ENCODE peak calls at places on chromosomes 11 and 22, in five cellular contexts. One of them, this sample, is unnamed.

GRCh38 chr11:27230175-27230565 is 132.8 kb downstream of the CCDC34 start:
- DNase-seq in activated CD4-positive, alpha-beta T cell treated with anti-CD3 and anti-CD28 coated beads, Interleukin-2, amount 50 U/mL, for 1 hour: no peak
- DNase-seq in colonic mucosa: no peak
- DNase-seq in effector memory CD4-positive, alpha-beta T cell: no peak
- DNase-seq in SJSA1: no peak
- DNase-seq in this sample: no peak

GRCh38 chr11:8100151-8100550 is 19.1 kb downstream of the TUB start:
- DNase-seq in activated CD4-positive, alpha-beta T cell treated with anti-CD3 and anti-CD28 coated beads, Interleukin-2, amount 50 U/mL, for 1 hour: no peak
- DNase-seq in colonic mucosa: no peak
- DNase-seq in effector memory CD4-positive, alpha-beta T cell: no peak
- DNase-seq in SJSA1: no peak
- DNase-seq in this sample: no peak

GRCh38 chr22:50672471-50673230 is at the start of gene SHANK3:
- DNase-seq in activated CD4-positive, alpha-beta T cell treated with anti-CD3 and anti-CD28 coated beads, Interleukin-2, amount 50 U/mL, for 1 hour: no peak
- DNase-seq in colonic mucosa: no peak
- DNase-seq in effector memory CD4-positive, alpha-beta T cell: no peak
- DNase-seq in SJSA1: no peak
- DNase-seq in this sample: no peak

GRCh38 chr11:70034740-70035365 is 43.3 kb upstream of the ANO1 start:
- DNase-seq in activated CD4-positive, alpha-beta T cell treated with anti-CD3 and anti-CD28 coated beads, Interleukin-2, amount 50 U/mL, for 1 hour: no peak
- DNase-seq in colonic mucosa: peak
- DNase-seq in effector memory CD4-positive, alpha-beta T cell: no peak
- DNase-seq in SJSA1: peak
- DNase-seq in this sample: no peak

GRCh38 chr11:132278801-132279574 is 908.6 kb downstream of the NTM start:
- DNase-seq in activated CD4-positive, alpha-beta T cell treated with anti-CD3 and anti-CD28 coated beads, Interleukin-2, amount 50 U/mL, for 1 hour: no peak
- DNase-seq in colonic mucosa: no peak
- DNase-seq in effector memory CD4-positive, alpha-beta T cell: no peak
- DNase-seq in SJSA1: no peak
- DNase-seq in this sample: no peak

GRCh38 chr22:27842994-27843431 is 41.5 kb upstream of the MN1 start:
- DNase-seq in activated CD4-positive, alpha-beta T cell treated with anti-CD3 and anti-CD28 coated beads, Interleukin-2, amount 50 U/mL, for 1 hour: no peak
- DNase-seq in colonic mucosa: no peak
- DNase-seq in effector memory CD4-positive, alpha-beta T cell: no peak
- DNase-seq in SJSA1: no peak
- DNase-seq in this sample: no peak

GRCh38 chr11:34909955-34910354 is 6.2 kb downstream of the APIP start:
- DNase-seq in activated CD4-positive, alpha-beta T cell treated with anti-CD3 and anti-CD28 coated beads, Interleukin-2, amount 50 U/mL, for 1 hour: no peak
- DNase-seq in colonic mucosa: no peak
- DNase-seq in effector memory CD4-positive, alpha-beta T cell: no peak
- DNase-seq in SJSA1: no peak
- DNase-seq in this sample: no peak

GRCh38 chr11:94800394-94800793 is 32.2 kb downstream of the AMOTL1 start:
- DNase-seq in activated CD4-positive, alpha-beta T cell treated with anti-CD3 and anti-CD28 coated beads, Interleukin-2, amount 50 U/mL, for 1 hour: no peak
- DNase-seq in colonic mucosa: peak
- DNase-seq in effector memory CD4-positive, alpha-beta T cell: no peak
- DNase-seq in SJSA1: no peak
- DNase-seq in this sample: peak

GRCh38 chr11:65427691-65428577 is 5.3 kb downstream of the NEAT1 start:
- DNase-seq in activated CD4-positive, alpha-beta T cell treated with anti-CD3 and anti-CD28 coated beads, Interleukin-2, amount 50 U/mL, for 1 hour: peak
- DNase-seq in colonic mucosa: peak
- DNase-seq in effector memory CD4-positive, alpha-beta T cell: no peak
- DNase-seq in SJSA1: no peak
- DNase-seq in this sample: peak

GRCh38 chr22:26735019-26735409 is 77.6 kb downstream of the MIAT start:
- DNase-seq in activated CD4-positive, alpha-beta T cell treated with anti-CD3 and anti-CD28 coated beads, Interleukin-2, amount 50 U/mL, for 1 hour: no peak
- DNase-seq in colonic mucosa: no peak
- DNase-seq in effector memory CD4-positive, alpha-beta T cell: no peak
- DNase-seq in SJSA1: peak
- DNase-seq in this sample: no peak

GRCh38 chr11:115984228-115984627 is 480.0 kb upstream of the CADM1 start:
- DNase-seq in activated CD4-positive, alpha-beta T cell treated with anti-CD3 and anti-CD28 coated beads, Interleukin-2, amount 50 U/mL, for 1 hour: no peak
- DNase-seq in colonic mucosa: no peak
- DNase-seq in effector memory CD4-positive, alpha-beta T cell: no peak
- DNase-seq in SJSA1: no peak
- DNase-seq in this sample: no peak

GRCh38 chr11:27381238-27381666 is 18.2 kb upstream of the CCDC34 start:
- DNase-seq in activated CD4-positive, alpha-beta T cell treated with anti-CD3 and anti-CD28 coated beads, Interleukin-2, amount 50 U/mL, for 1 hour: no peak
- DNase-seq in colonic mucosa: no peak
- DNase-seq in effector memory CD4-positive, alpha-beta T cell: no peak
- DNase-seq in SJSA1: no peak
- DNase-seq in this sample: no peak

GRCh38 chr22:40076702-40077645 is 82.2 kb downstream of the FAM83F start:
- DNase-seq in activated CD4-positive, alpha-beta T cell treated with anti-CD3 and anti-CD28 coated beads, Interleukin-2, amount 50 U/mL, for 1 hour: no peak
- DNase-seq in colonic mucosa: no peak
- DNase-seq in effector memory CD4-positive, alpha-beta T cell: no peak
- DNase-seq in SJSA1: no peak
- DNase-seq in this sample: no peak

GRCh38 chr11:57444362-57445074 is 15.8 kb upstream of the RTN4RL2 start:
- DNase-seq in activated CD4-positive, alpha-beta T cell treated with anti-CD3 and anti-CD28 coated beads, Interleukin-2, amount 50 U/mL, for 1 hour: no peak
- DNase-seq in colonic mucosa: peak
- DNase-seq in effector memory CD4-positive, alpha-beta T cell: no peak
- DNase-seq in SJSA1: no peak
- DNase-seq in this sample: no peak

GRCh38 chr11:119370486-119371046 is 10.9 kb downstream of the USP2 start:
- DNase-seq in activated CD4-positive, alpha-beta T cell treated with anti-CD3 and anti-CD28 coated beads, Interleukin-2, amount 50 U/mL, for 1 hour: no peak
- DNase-seq in colonic mucosa: peak
- DNase-seq in effector memory CD4-positive, alpha-beta T cell: no peak
- DNase-seq in SJSA1: no peak
- DNase-seq in this sample: no peak

GRCh38 chr11:65642014-65642671 is 4.2 kb downstream of the SIPA1 start:
- DNase-seq in activated CD4-positive, alpha-beta T cell treated with anti-CD3 and anti-CD28 coated beads, Interleukin-2, amount 50 U/mL, for 1 hour: no peak
- DNase-seq in colonic mucosa: no peak
- DNase-seq in effector memory CD4-positive, alpha-beta T cell: no peak
- DNase-seq in SJSA1: no peak
- DNase-seq in this sample: no peak

GRCh38 chr11:134313821-134314607 is 17.8 kb upstream of the GLB1L2 start:
- DNase-seq in activated CD4-positive, alpha-beta T cell treated with anti-CD3 and anti-CD28 coated beads, Interleukin-2, amount 50 U/mL, for 1 hour: no peak
- DNase-seq in colonic mucosa: no peak
- DNase-seq in effector memory CD4-positive, alpha-beta T cell: no peak
- DNase-seq in SJSA1: no peak
- DNase-seq in this sample: no peak

GRCh38 chr22:17843189-17843588 is 68.9 kb upstream of the BID start:
- DNase-seq in activated CD4-positive, alpha-beta T cell treated with anti-CD3 and anti-CD28 coated beads, Interleukin-2, amount 50 U/mL, for 1 hour: no peak
- DNase-seq in colonic mucosa: no peak
- DNase-seq in effector memory CD4-positive, alpha-beta T cell: no peak
- DNase-seq in SJSA1: no peak
- DNase-seq in this sample: no peak

GRCh38 chr22:49934144-49934890 is 15.9 kb downstream of the CRELD2 start:
- DNase-seq in activated CD4-positive, alpha-beta T cell treated with anti-CD3 and anti-CD28 coated beads, Interleukin-2, amount 50 U/mL, for 1 hour: peak
- DNase-seq in colonic mucosa: peak
- DNase-seq in effector memory CD4-positive, alpha-beta T cell: peak
- DNase-seq in SJSA1: no peak
- DNase-seq in this sample: peak

GRCh38 chr22:19756288-19757128 is 4.1 kb upstream of the TBX1 start:
- DNase-seq in activated CD4-positive, alpha-beta T cell treated with anti-CD3 and anti-CD28 coated beads, Interleukin-2, amount 50 U/mL, for 1 hour: peak
- DNase-seq in colonic mucosa: peak
- DNase-seq in effector memory CD4-positive, alpha-beta T cell: peak
- DNase-seq in SJSA1: no peak
- DNase-seq in this sample: peak

GRCh38 chr11:49432242-49432848 is 223.9 kb upstream of the FOLH1 start:
- DNase-seq in activated CD4-positive, alpha-beta T cell treated with anti-CD3 and anti-CD28 coated beads, Interleukin-2, amount 50 U/mL, for 1 hour: no peak
- DNase-seq in colonic mucosa: no peak
- DNase-seq in effector memory CD4-positive, alpha-beta T cell: no peak
- DNase-seq in SJSA1: no peak
- DNase-seq in this sample: no peak

GRCh38 chr11:79160786-79161403 is 279.9 kb downstream of the TENM4 start:
- DNase-seq in activated CD4-positive, alpha-beta T cell treated with anti-CD3 and anti-CD28 coated beads, Interleukin-2, amount 50 U/mL, for 1 hour: no peak
- DNase-seq in colonic mucosa: no peak
- DNase-seq in effector memory CD4-positive, alpha-beta T cell: no peak
- DNase-seq in SJSA1: no peak
- DNase-seq in this sample: peak

GRCh38 chr11:95788921-95789505 is 569 bp downstream of the FAM76B start:
- DNase-seq in activated CD4-positive, alpha-beta T cell treated with anti-CD3 and anti-CD28 coated beads, Interleukin-2, amount 50 U/mL, for 1 hour: peak
- DNase-seq in colonic mucosa: no peak
- DNase-seq in effector memory CD4-positive, alpha-beta T cell: peak
- DNase-seq in SJSA1: peak
- DNase-seq in this sample: peak

GRCh38 chr11:114553642-114554041 is 6.0 kb downstream of the NXPE1 start:
- DNase-seq in activated CD4-positive, alpha-beta T cell treated with anti-CD3 and anti-CD28 coated beads, Interleukin-2, amount 50 U/mL, for 1 hour: no peak
- DNase-seq in colonic mucosa: no peak
- DNase-seq in effector memory CD4-positive, alpha-beta T cell: no peak
- DNase-seq in SJSA1: no peak
- DNase-seq in this sample: no peak

GRCh38 chr11:83159901-83160865 is 3.3 kb downstream of the PCF11 start:
- DNase-seq in activated CD4-positive, alpha-beta T cell treated with anti-CD3 and anti-CD28 coated beads, Interleukin-2, amount 50 U/mL, for 1 hour: no peak
- DNase-seq in colonic mucosa: peak
- DNase-seq in effector memory CD4-positive, alpha-beta T cell: no peak
- DNase-seq in SJSA1: no peak
- DNase-seq in this sample: no peak

GRCh38 chr22:46537221-46537945 is at the start of gene CELSR1:
- DNase-seq in activated CD4-positive, alpha-beta T cell treated with anti-CD3 and anti-CD28 coated beads, Interleukin-2, amount 50 U/mL, for 1 hour: no peak
- DNase-seq in colonic mucosa: peak
- DNase-seq in effector memory CD4-positive, alpha-beta T cell: no peak
- DNase-seq in SJSA1: no peak
- DNase-seq in this sample: no peak

GRCh38 chr22:39207141-39208012 is 37.4 kb downstream of the PDGFB start:
- DNase-seq in activated CD4-positive, alpha-beta T cell treated with anti-CD3 and anti-CD28 coated beads, Interleukin-2, amount 50 U/mL, for 1 hour: no peak
- DNase-seq in colonic mucosa: no peak
- DNase-seq in effector memory CD4-positive, alpha-beta T cell: no peak
- DNase-seq in SJSA1: peak
- DNase-seq in this sample: no peak

GRCh38 chr11:129881570-129882170 is 13.7 kb downstream of the NFRKB start:
- DNase-seq in activated CD4-positive, alpha-beta T cell treated with anti-CD3 and anti-CD28 coated beads, Interleukin-2, amount 50 U/mL, for 1 hour: peak
- DNase-seq in colonic mucosa: peak
- DNase-seq in effector memory CD4-positive, alpha-beta T cell: no peak
- DNase-seq in SJSA1: no peak
- DNase-seq in this sample: peak

GRCh38 chr11:35549787-35550186 is 24.4 kb upstream of the PAMR1 start:
- DNase-seq in activated CD4-positive, alpha-beta T cell treated with anti-CD3 and anti-CD28 coated beads, Interleukin-2, amount 50 U/mL, for 1 hour: no peak
- DNase-seq in colonic mucosa: no peak
- DNase-seq in effector memory CD4-positive, alpha-beta T cell: no peak
- DNase-seq in SJSA1: peak
- DNase-seq in this sample: no peak

This sample was measured in testis.